ENCODE peak calls at places on chromosomes 3 and 15, in nine cellular contexts. U is activated T-cell treated with anti-CD3 and anti-CD28 coated beads, Interleukin-2, amount 50 U/mL, for 4 hours; O is left lung; N is left cardiac atrium; W is left lobe of liver; S is HepG2; Z is CD4-positive, CD25-positive, alpha-beta regulatory T cell; H is K562; M is stimulated activated naive CD8-positive, alpha-beta T cell treated with anti-CD3 and anti-CD28 coated beads, Interleukin-15, Interleukin-2, amounts not matched to agents 100 U/mL and 50 U/mL, for 24 hours. L is an unnamed sample.

GRCh38 chr3:149534671-149535394 is 60.3 kb downstream of the TM4SF4 start:
- ATAC-seq in H (no peak), S (peak), M (no peak), O (peak), U (no peak), N (peak), W (no peak), Z (no peak), L (no peak)

GRCh38 chr15:82062479-82062878 is 16.7 kb upstream of the MEX3B start:
- ATAC-seq in M (no peak), H (no peak), U (no peak), Z (no peak), W (no peak), N (no peak), O (no peak), S (no peak), L (no peak)

GRCh38 chr3:157752952-157753351 is 249.7 kb upstream of the VEPH1 start:
- ATAC-seq in S (no peak), O (no peak), Z (no peak), W (no peak), U (no peak), H (no peak), N (no peak), M (no peak), L (no peak)

GRCh38 chr3:64685800-64686445 is 1.9 kb downstream of the ADAMTS9 start:
- ATAC-seq in W (peak), H (peak), U (no peak), S (peak), O (peak), M (no peak), N (peak), Z (no peak), L (peak)

GRCh38 chr15:76773234-76773633 is 131.9 kb downstream of the SCAPER start:
- ATAC-seq in O (no peak), N (no peak), S (no peak), Z (no peak), M (no peak), U (no peak), H (no peak), W (no peak), L (no peak)

GRCh38 chr3:52685285-52685704 is 418 bp downstream of the PBRM1 start:
- ATAC-seq in Z (peak), W (peak), O (peak), M (peak), U (peak), H (peak), N (peak), S (peak), L (peak)

GRCh38 chr3:42094128-42094527 is 3.0 kb downstream of the TRAK1 start:
- ATAC-seq in Z (no peak), M (peak), N (no peak), U (peak), H (no peak), W (no peak), O (no peak), S (no peak), L (peak)

GRCh38 chr15:70238917-70239316 is 141.2 kb upstream of the TLE3 start:
- ATAC-seq in Z (no peak), O (no peak), N (no peak), S (no peak), M (no peak), W (peak), H (no peak), U (no peak), L (peak)

GRCh38 chr3:123153124-123153523 is 48.6 kb upstream of the SEC22A start:
- ATAC-seq in W (no peak), U (no peak), S (no peak), M (no peak), Z (no peak), H (no peak), N (no peak), O (no peak), L (no peak)

GRCh38 chr3:116181159-116181558 is 264.1 kb downstream of the LSAMP start:
- ATAC-seq in Z (no peak), O (no peak), W (no peak), M (no peak), U (no peak), S (no peak), N (no peak), H (no peak), L (peak)

GRCh38 chr3:11282250-11283125 is 10.3 kb downstream of the ATG7 start:
- ATAC-seq in H (no peak), S (no peak), U (no peak), W (peak), Z (no peak), M (no peak), O (peak), N (peak), L (no peak)

GRCh38 chr15:91200101-91200754 is 100.2 kb downstream of the SV2B start:
- ATAC-seq in S (no peak), U (no peak), M (no peak), W (peak), Z (no peak), N (no peak), O (no peak), H (no peak), L (no peak)

GRCh38 chr15:68819451-68820204 is 1.1 kb downstream of the ANP32A start:
- ATAC-seq in O (peak), W (peak), H (peak), S (peak), N (peak), M (peak), Z (no peak), U (no peak), L (no peak)

GRCh38 chr3:149783576-149783975 is 8.8 kb downstream of the ANKUB1 start:
- ATAC-seq in S (no peak), M (no peak), H (no peak), O (peak), Z (no peak), U (no peak), N (peak), W (no peak), L (no peak)

GRCh38 chr15:89421219-89421618 is 75.2 kb downstream of the RHCG start:
- ATAC-seq in M (no peak), O (no peak), Z (no peak), H (no peak), W (no peak), N (no peak), U (no peak), S (no peak), L (no peak)

GRCh38 chr3:120129718-120130117 is 35.5 kb upstream of the GSK3B start:
- ATAC-seq in M (no peak), S (no peak), O (no peak), W (no peak), N (no peak), H (no peak), U (no peak), Z (no peak), L (no peak)

GRCh38 chr15:91864669-91865068 is 11.2 kb downstream of the SLCO3A1 start:
- ATAC-seq in W (no peak), S (no peak), H (no peak), M (no peak), Z (peak), U (no peak), N (peak), O (no peak), L (no peak)

GRCh38 chr15:89778861-89779260 is 2.7 kb downstream of the MESP2 start:
- ATAC-seq in W (no peak), H (no peak), N (no peak), O (no peak), U (no peak), S (no peak), M (no peak), Z (no peak), L (no peak)

GRCh38 chr3:98770261-98771039 is 7.3 kb downstream of the ST3GAL6 start:
- ATAC-seq in U (no peak), O (peak), Z (no peak), H (no peak), M (no peak), S (no peak), W (peak), N (peak), L (no peak)

GRCh38 chr3:50237133-50237651 is 1.2 kb downstream of the GNAI2 start:
- ATAC-seq in U (no peak), M (no peak), O (peak), H (no peak), Z (no peak), S (no peak), W (no peak), N (peak), L (no peak)

GRCh38 chr15:62060896-62061280 is 641 bp upstream of the VPS13C start:
- ATAC-seq in N (peak), M (peak), U (peak), Z (no peak), S (no peak), H (no peak), W (no peak), O (no peak), L (no peak)

GRCh38 chr15:86183765-86184491 is 104.3 kb downstream of the AGBL1 start:
- ATAC-seq in M (peak), Z (no peak), U (peak), W (no peak), O (no peak), N (no peak), S (no peak), H (no peak), L (no peak)

GRCh38 chr3:13532085-13532484 is 16.8 kb upstream of the FBLN2 start:
- ATAC-seq in M (no peak), N (peak), S (no peak), O (peak), H (no peak), W (no peak), Z (no peak), U (no peak), L (no peak)